ENCODE peak calls at places on chromosomes 3 and 15, in four cellular contexts. A, W, U and F are unnamed samples.

GRCh38 chr15:59334063-59334415 is 38.6 kb downstream of the MYO1E start:
- DNase-seq in W (no peak), U (no peak), A (no peak), F (no peak)

GRCh38 chr15:38080651-38081271 is 146.3 kb downstream of the TMCO5A start:
- DNase-seq in W (no peak), A (no peak), U (no peak), F (no peak)

GRCh38 chr3:121819236-121819635 is 15.6 kb downstream of the IQCB1 start:
- DNase-seq in A (no peak), W (no peak), U (no peak), F (no peak)

GRCh38 chr15:34984884-34985630 is 3.0 kb downstream of the ZNF770 start:
- DNase-seq in U (no peak), W (no peak), A (no peak), F (no peak)

GRCh38 chr3:10329495-10330015 is 8.6 kb upstream of the SEC13 start:
- DNase-seq in A (no peak), W (no peak), U (no peak), F (peak)

GRCh38 chr15:59256538-59256937 is 49.9 kb downstream of the LDHAL6B start:
- DNase-seq in A (peak), W (no peak), U (no peak), F (no peak)

GRCh38 chr3:58581328-58582091 is 4.3 kb upstream of the FAM107A start:
- DNase-seq in A (no peak), U (peak), W (no peak), F (no peak)

GRCh38 chr15:62464705-62465104 is 299.6 kb upstream of the C2CD4B start:
- DNase-seq in U (no peak), W (peak), A (no peak), F (no peak)

GRCh38 chr15:87591521-87591920 is 665.0 kb downstream of the NTRK3 start:
- DNase-seq in W (no peak), A (no peak), U (no peak), F (no peak)

GRCh38 chr3:5798809-5799208 is 611.3 kb downstream of the EDEM1 start:
- DNase-seq in A (peak), W (no peak), U (no peak), F (no peak)

GRCh38 chr3:111695584-111696213 is 100.6 kb upstream of the ZBED2 start:
- DNase-seq in A (peak), W (peak), U (no peak), F (no peak)

GRCh38 chr3:150147776-150148175 is 177.1 kb upstream of the PFN2 start:
- DNase-seq in A (no peak), U (no peak), W (no peak), F (no peak)

GRCh38 chr3:196235452-196236122 is 19.3 kb downstream of the SLC51A start:
- DNase-seq in A (no peak), U (no peak), W (peak), F (no peak)

GRCh38 chr15:48442011-48442410 is 110.8 kb downstream of the DUT start:
- DNase-seq in A (no peak), U (no peak), W (no peak), F (no peak)

GRCh38 chr15:79640206-79640605 is 208.1 kb downstream of the MINAR1 start:
- DNase-seq in W (peak), U (no peak), A (peak), F (no peak)

GRCh38 chr3:44359146-44359751 is 20.7 kb downstream of the TCAIM start:
- DNase-seq in A (peak), W (no peak), U (no peak), F (no peak)

GRCh38 chr15:74995779-74996765 is 709 bp downstream of the SCAMP5 start:
- DNase-seq in W (no peak), A (no peak), U (no peak), F (peak)

GRCh38 chr3:151259664-151260063 is 18.7 kb downstream of the P2RY14 start:
- DNase-seq in A (no peak), U (no peak), W (no peak), F (no peak)

GRCh38 chr3:106740116-106740515 is 637.1 kb upstream of the CCDC54 start:
- DNase-seq in U (no peak), A (no peak), W (peak), F (no peak)

GRCh38 chr3:112604536-112604935 is 36.4 kb downstream of the CCDC80 start:
- DNase-seq in U (no peak), A (peak), W (peak), F (no peak)

GRCh38 chr3:27976933-27977332 is 254.8 kb upstream of the EOMES start:
- DNase-seq in U (no peak), W (peak), A (peak), F (no peak)

GRCh38 chr3:142088522-142088921 is 60.8 kb downstream of the TFDP2 start:
- DNase-seq in U (no peak), A (no peak), W (no peak), F (no peak)

GRCh38 chr3:46586738-46587246 is 20.7 kb upstream of the LRRC2 start:
- DNase-seq in A (no peak), U (no peak), W (no peak), F (no peak)

GRCh38 chr3:73999501-73999900 is 374.8 kb upstream of the PDZRN3 start:
- DNase-seq in W (no peak), A (no peak), U (no peak), F (no peak)

GRCh38 chr3:64627471-64628321 is 60.1 kb downstream of the ADAMTS9 start:
- DNase-seq in A (peak), W (no peak), U (no peak), F (no peak)

GRCh38 chr3:16305121-16305541 is 40.1 kb downstream of the OXNAD1 start:
- DNase-seq in W (no peak), U (no peak), A (no peak), F (no peak)

GRCh38 chr3:39056151-39056550 is 4.3 kb downstream of the WDR48 start:
- DNase-seq in W (no peak), A (no peak), U (no peak), F (no peak)